ENCODE peak calls at places on chromosomes 7 and 10, in four cellular contexts. One of them, this sample, is unnamed.

GRCh38 chr10:101441539-101442455 is 87.8 kb downstream of the BTRC start:
- DNase-seq in T-helper 9 cell: no peak
- DNase-seq in neural crest cell: no peak
- DNase-seq in psoas muscle: no peak
- DNase-seq in this sample: peak

GRCh38 chr10:48905311-48905710 is 34.3 kb downstream of the LRRC18 start:
- DNase-seq in T-helper 9 cell: no peak
- DNase-seq in neural crest cell: no peak
- DNase-seq in psoas muscle: no peak
- DNase-seq in this sample: no peak

GRCh38 chr7:11327633-11328032 is 354.0 kb downstream of the PHF14 start:
- DNase-seq in T-helper 9 cell: no peak
- DNase-seq in neural crest cell: no peak
- DNase-seq in psoas muscle: no peak
- DNase-seq in this sample: no peak

GRCh38 chr10:132337019-132337418 is 5.0 kb downstream of the LRRC27 start:
- DNase-seq in T-helper 9 cell: no peak
- DNase-seq in neural crest cell: peak
- DNase-seq in psoas muscle: no peak
- DNase-seq in this sample: no peak

GRCh38 chr7:26189000-26189539 is 11.5 kb downstream of the HNRNPA2B1 start:
- DNase-seq in T-helper 9 cell: no peak
- DNase-seq in neural crest cell: no peak
- DNase-seq in psoas muscle: no peak
- DNase-seq in this sample: no peak

GRCh38 chr7:143043391-143043790 is 8.8 kb upstream of the OR6V1 start:
- DNase-seq in T-helper 9 cell: no peak
- DNase-seq in neural crest cell: no peak
- DNase-seq in psoas muscle: no peak
- DNase-seq in this sample: no peak

GRCh38 chr10:93773705-93774104 is 16.0 kb downstream of the LGI1 start:
- DNase-seq in T-helper 9 cell: no peak
- DNase-seq in neural crest cell: no peak
- DNase-seq in psoas muscle: no peak
- DNase-seq in this sample: no peak

GRCh38 chr10:62422068-62422590 is 48.0 kb downstream of the ZNF365 start:
- DNase-seq in T-helper 9 cell: no peak
- DNase-seq in neural crest cell: no peak
- DNase-seq in psoas muscle: no peak
- DNase-seq in this sample: no peak

GRCh38 chr10:88156341-88156740 is 292.9 kb downstream of the PTEN start:
- DNase-seq in T-helper 9 cell: no peak
- DNase-seq in neural crest cell: no peak
- DNase-seq in psoas muscle: no peak
- DNase-seq in this sample: no peak

GRCh38 chr7:96114190-96114589 is 207.7 kb downstream of the SLC25A13 start:
- DNase-seq in T-helper 9 cell: no peak
- DNase-seq in neural crest cell: no peak
- DNase-seq in psoas muscle: no peak
- DNase-seq in this sample: no peak

GRCh38 chr10:70829543-70829942 is 13.8 kb downstream of the SGPL1 start:
- DNase-seq in T-helper 9 cell: no peak
- DNase-seq in neural crest cell: no peak
- DNase-seq in psoas muscle: no peak
- DNase-seq in this sample: no peak

GRCh38 chr7:48114115-48114514 is 25.1 kb downstream of the UPP1 start:
- DNase-seq in T-helper 9 cell: no peak
- DNase-seq in neural crest cell: no peak
- DNase-seq in psoas muscle: no peak
- DNase-seq in this sample: no peak

GRCh38 chr7:24501452-24502134 is 71.7 kb upstream of the PALS2 start:
- DNase-seq in T-helper 9 cell: no peak
- DNase-seq in neural crest cell: no peak
- DNase-seq in psoas muscle: no peak
- DNase-seq in this sample: no peak

This sample was measured in BE2C.